ENCODE peak calls at places on chromosome 11, in five cellular contexts. G is stimulated activated CD4-positive, alpha-beta T cell treated with anti-CD3 and anti-CD28 coated beads, Interleukin-1b, Interleukin-23, amount 100 ng/mL, for 24 hours; Z is sigmoid colon; C is EL; O is stimulated activated naive B cell treated with anti-CD40 and anti-IgM and Interleukin-4, amounts not matched to agents 10 μg/mL and 1 μg/mL and 100 μg/mL, for 72 hours. K is an unnamed sample.

GRCh38 chr11:124899376-124900145 is 1.9 kb upstream of the ROBO4 start:
- DNase-seq in G (no peak), C (peak), O (no peak), Z (no peak), K (no peak)

GRCh38 chr11:75583710-75584658 is 21.9 kb downstream of the SERPINH1 start:
- DNase-seq in Z (peak), G (no peak), C (peak), O (no peak), K (peak)

GRCh38 chr11:117851852-117852251 is 24.6 kb downstream of the FXYD6 start:
- DNase-seq in C (no peak), Z (peak), G (no peak), O (no peak), K (no peak)

GRCh38 chr11:105900515-105901035 is 121.5 kb downstream of the MSANTD4 start:
- DNase-seq in C (no peak), O (no peak), G (no peak), Z (no peak), K (no peak)

GRCh38 chr11:46143049-46143806 is 22.0 kb upstream of the PHF21A start:
- DNase-seq in G (no peak), C (no peak), O (no peak), Z (no peak), K (no peak)

GRCh38 chr11:64285885-64286800 is 495 bp downstream of the GPR137 start:
- DNase-seq in G (no peak), O (no peak), C (no peak), Z (no peak), K (peak)

GRCh38 chr11:86453290-86454030 is 78.8 kb downstream of the CCDC81 start:
- DNase-seq in C (no peak), G (no peak), O (no peak), Z (no peak), K (no peak)

GRCh38 chr11:45518096-45518852 is 147.1 kb downstream of the CHST1 start:
- DNase-seq in C (no peak), O (no peak), G (no peak), Z (peak), K (no peak)

GRCh38 chr11:126655807-126656128 is 300.3 kb downstream of the ST3GAL4 start:
- DNase-seq in C (no peak), O (no peak), G (no peak), Z (no peak), K (no peak)

GRCh38 chr11:12179521-12179920 is 69.1 kb downstream of the MICAL2 start:
- DNase-seq in Z (no peak), C (no peak), G (no peak), O (no peak), K (no peak)

GRCh38 chr11:86182976-86183584 is 61.5 kb upstream of the EED start:
- DNase-seq in Z (no peak), C (peak), G (peak), O (peak), K (no peak)

GRCh38 chr11:26470992-26471391 is 101.1 kb downstream of the MUC15 start:
- DNase-seq in C (no peak), O (no peak), G (no peak), Z (no peak), K (no peak)

GRCh38 chr11:61885166-61885778 is 6.1 kb downstream of the FADS3 start:
- DNase-seq in G (no peak), Z (no peak), O (no peak), C (no peak), K (no peak)

GRCh38 chr11:112292785-112293407 is 32.2 kb upstream of the PLET1 start:
- DNase-seq in Z (peak), O (no peak), C (peak), G (no peak), K (peak)